ENCODE peak calls at places on chromosomes 5 and 9, in seven cellular contexts. One of them, this sample, is unnamed. For H3K4me1, the result is how much of the 10 kb centered on the place peaks cover.

GRCh38 chr9:16530669-16531461 is 339.6 kb downstream of the BNC2 start:
- DNase-seq in HepG2: no peak
- DNase-seq in K562: no peak
- DNase-seq in IMR-90: peak
- DNase-seq in HCT116: no peak
- DNase-seq in H1: no peak
- DNase-seq in GM12878: no peak
- DNase-seq in this sample: no peak

GRCh38 chr5:1219098-1219767 is 5.9 kb upstream of the SLC6A18 start:
- DNase-seq in HCT116: no peak
- DNase-seq in HepG2: no peak
- DNase-seq in K562: no peak
- DNase-seq in GM12878: no peak
- DNase-seq in H1: no peak
- DNase-seq in IMR-90: no peak
- DNase-seq in this sample: no peak

GRCh38 chr5:127549551-127549950 is 32.1 kb downstream of the PRRC1 start:
- DNase-seq in K562: no peak
- DNase-seq in GM12878: no peak
- DNase-seq in H1: no peak
- DNase-seq in HCT116: no peak
- DNase-seq in IMR-90: no peak
- DNase-seq in HepG2: no peak
- DNase-seq in this sample: no peak

GRCh38 chr5:16483361-16483760 is 17.8 kb upstream of the ZNF622 start:
- DNase-seq in H1: no peak
- DNase-seq in GM12878: no peak
- DNase-seq in IMR-90: no peak
- DNase-seq in HCT116: no peak
- DNase-seq in K562: no peak
- DNase-seq in HepG2: no peak
- DNase-seq in this sample: no peak

GRCh38 chr5:116622375-116623075 is 47.9 kb upstream of the SEMA6A start:
- DNase-seq in GM12878: no peak
- DNase-seq in HepG2: no peak
- DNase-seq in K562: no peak
- DNase-seq in IMR-90: no peak
- DNase-seq in H1: no peak
- DNase-seq in HCT116: no peak
- DNase-seq in this sample: no peak

GRCh38 chr5:139910901-139911300 is 115.3 kb downstream of the PSD2 start:
- DNase-seq in HCT116: no peak
- DNase-seq in HepG2: no peak
- DNase-seq in H1: peak
- DNase-seq in K562: no peak
- DNase-seq in GM12878: no peak
- DNase-seq in IMR-90: no peak
- DNase-seq in this sample: no peak

GRCh38 chr5:6961123-6961522 is 247.9 kb downstream of the TENT4A start:
- DNase-seq in GM12878: no peak
- DNase-seq in IMR-90: no peak
- DNase-seq in H1: no peak
- DNase-seq in K562: no peak
- DNase-seq in HCT116: no peak
- DNase-seq in HepG2: no peak
- DNase-seq in this sample: no peak

GRCh38 chr5:169850407-169850806 is 129.9 kb downstream of the INSYN2B start:
- DNase-seq in K562: no peak
- DNase-seq in HCT116: no peak
- DNase-seq in GM12878: no peak
- DNase-seq in H1: no peak
- DNase-seq in HepG2: no peak
- DNase-seq in IMR-90: no peak
- DNase-seq in this sample: no peak

GRCh38 chr5:158942217-158942616 is 157.5 kb downstream of the EBF1 start:
- DNase-seq in HepG2: no peak
- DNase-seq in IMR-90: peak
- DNase-seq in H1: no peak
- DNase-seq in HCT116: no peak
- DNase-seq in K562: no peak
- DNase-seq in GM12878: no peak
- DNase-seq in this sample: no peak

GRCh38 chr9:91825422-91825821 is 124.6 kb downstream of the ROR2 start:
- DNase-seq in K562: no peak
- DNase-seq in GM12878: no peak
- DNase-seq in H1: no peak
- DNase-seq in HepG2: no peak
- DNase-seq in IMR-90: peak
- DNase-seq in HCT116: no peak
- DNase-seq in this sample: no peak

GRCh38 chr5:28344803-28345433 is 1306.5 kb upstream of the CDH9 start:
- DNase-seq in K562: peak
- DNase-seq in H1: no peak
- DNase-seq in HepG2: peak
- DNase-seq in GM12878: peak
- DNase-seq in IMR-90: no peak
- DNase-seq in HCT116: no peak
- DNase-seq in this sample: peak

GRCh38 chr5:127944125-127944524 is 139.4 kb upstream of the SLC12A2 start:
- DNase-seq in IMR-90: no peak
- DNase-seq in HepG2: no peak
- DNase-seq in GM12878: no peak
- DNase-seq in H1: no peak
- DNase-seq in HCT116: no peak
- DNase-seq in K562: no peak
- DNase-seq in this sample: no peak

GRCh38 chr5:159156839-159157238 is 52.5 kb downstream of the RNF145 start:
- DNase-seq in K562: peak
- DNase-seq in HepG2: peak
- DNase-seq in HCT116: peak
- DNase-seq in IMR-90: peak
- DNase-seq in H1: no peak
- DNase-seq in GM12878: peak
- DNase-seq in this sample: peak

GRCh38 chr9:123642291-123643278 is 286.6 kb downstream of the CRB2 start:
- DNase-seq in HepG2: peak
- DNase-seq in IMR-90: peak
- DNase-seq in K562: peak
- DNase-seq in H1: no peak
- DNase-seq in GM12878: no peak
- DNase-seq in HCT116: no peak
- DNase-seq in this sample: no peak

GRCh38 chr5:124986667-124987066 is 240.2 kb upstream of the ZNF608 start:
- DNase-seq in HepG2: no peak
- DNase-seq in H1: no peak
- DNase-seq in IMR-90: no peak
- DNase-seq in K562: no peak
- DNase-seq in GM12878: no peak
- DNase-seq in HCT116: no peak
- DNase-seq in this sample: no peak

GRCh38 chr5:131264453-131265200 is 774 bp downstream of the CDC42SE2 start:
- DNase-seq in HCT116: no peak
- DNase-seq in IMR-90: peak
- DNase-seq in K562: peak
- DNase-seq in GM12878: no peak
- DNase-seq in HepG2: no peak
- DNase-seq in H1: peak
- DNase-seq in this sample: peak

GRCh38 chr5:7794301-7794700 is 56.6 kb downstream of the CFAP90 start:
- DNase-seq in K562: no peak
- DNase-seq in H1: no peak
- DNase-seq in IMR-90: no peak
- DNase-seq in HepG2: no peak
- DNase-seq in HCT116: no peak
- DNase-seq in GM12878: peak
- DNase-seq in this sample: no peak

GRCh38 chr5:76690027-76690679 is 25.8 kb upstream of the F2R start:
- DNase-seq in GM12878: no peak
- DNase-seq in HepG2: no peak
- DNase-seq in H1: no peak
- DNase-seq in HCT116: no peak
- DNase-seq in IMR-90: no peak
- DNase-seq in K562: no peak
- DNase-seq in this sample: peak

GRCh38 chr5:76691470-76692273 is 24.3 kb upstream of the F2R start:
- DNase-seq in IMR-90: peak
- DNase-seq in GM12878: peak
- DNase-seq in HepG2: no peak
- DNase-seq in HCT116: no peak
- DNase-seq in K562: no peak
- DNase-seq in H1: no peak
- DNase-seq in this sample: peak

GRCh38 chr5:76689321-76690026 is 26.5 kb upstream of the F2R start:
- DNase-seq in IMR-90: peak
- DNase-seq in H1: no peak
- DNase-seq in HepG2: no peak
- DNase-seq in K562: no peak
- DNase-seq in GM12878: no peak
- DNase-seq in HCT116: peak
- DNase-seq in this sample: peak

GRCh38 chr5:76690704-76691469 is 25.0 kb upstream of the F2R start:
- DNase-seq in K562: no peak
- DNase-seq in GM12878: no peak
- DNase-seq in HepG2: peak
- DNase-seq in H1: no peak
- DNase-seq in HCT116: no peak
- DNase-seq in IMR-90: peak
- DNase-seq in this sample: peak

GRCh38 chr5:76688836-76689235 is 27.1 kb upstream of the F2R start:
- DNase-seq in H1: no peak
- DNase-seq in HepG2: no peak
- DNase-seq in GM12878: no peak
- DNase-seq in IMR-90: peak
- DNase-seq in K562: no peak
- DNase-seq in HCT116: no peak
- DNase-seq in this sample: peak
- H3K9ac ChIP-seq in H1: no peak
- H3K9ac ChIP-seq in HepG2: no peak
- H3K9ac ChIP-seq in GM12878: no peak
- H3K9ac ChIP-seq in IMR-90: peak
- H3K9ac ChIP-seq in K562: no peak
- H3K9ac ChIP-seq in HCT116: no peak
- H3K9ac ChIP-seq in this sample: peak

GRCh38 chr9:86944974-86945867 is 2.1 kb downstream of the GAS1 start:
- DNase-seq in HCT116: no peak
- DNase-seq in K562: no peak
- DNase-seq in IMR-90: peak
- DNase-seq in H1: peak
- DNase-seq in HepG2: no peak
- DNase-seq in GM12878: no peak
- DNase-seq in this sample: no peak

GRCh38 chr9:86945868-86946711 is 1.2 kb downstream of the GAS1 start:
- DNase-seq in HepG2: no peak
- DNase-seq in IMR-90: peak
- DNase-seq in GM12878: no peak
- DNase-seq in HCT116: no peak
- DNase-seq in H1: peak
- DNase-seq in K562: no peak
- DNase-seq in this sample: peak

GRCh38 chr9:86946712-86947145 is 577 bp downstream of the GAS1 start:
- DNase-seq in IMR-90: no peak
- DNase-seq in GM12878: no peak
- DNase-seq in HCT116: no peak
- DNase-seq in HepG2: no peak
- DNase-seq in K562: no peak
- DNase-seq in H1: peak
- DNase-seq in this sample: peak

GRCh38 chr9:86947146-86948081 is at the start of gene GAS1:
- DNase-seq in K562: peak
- DNase-seq in H1: peak
- DNase-seq in IMR-90: peak
- DNase-seq in HepG2: no peak
- DNase-seq in HCT116: peak
- DNase-seq in GM12878: no peak
- DNase-seq in this sample: peak

GRCh38 chr9:86948153-86948929 is 1.0 kb upstream of the GAS1 start:
- DNase-seq in HCT116: peak
- DNase-seq in GM12878: no peak
- DNase-seq in HepG2: peak
- DNase-seq in IMR-90: peak
- DNase-seq in K562: peak
- DNase-seq in H1: peak
- DNase-seq in this sample: peak
- TF ChIP-seq POLR2A in HCT116: no peak
- TF ChIP-seq POLR2A in GM12878: no peak
- TF ChIP-seq POLR2A in HepG2: no peak
- TF ChIP-seq POLR2A in IMR-90: no peak
- TF ChIP-seq POLR2A in K562: no peak
- TF ChIP-seq POLR2A in H1: no peak
- TF ChIP-seq POLR2A in this sample: no peak

DNA sequence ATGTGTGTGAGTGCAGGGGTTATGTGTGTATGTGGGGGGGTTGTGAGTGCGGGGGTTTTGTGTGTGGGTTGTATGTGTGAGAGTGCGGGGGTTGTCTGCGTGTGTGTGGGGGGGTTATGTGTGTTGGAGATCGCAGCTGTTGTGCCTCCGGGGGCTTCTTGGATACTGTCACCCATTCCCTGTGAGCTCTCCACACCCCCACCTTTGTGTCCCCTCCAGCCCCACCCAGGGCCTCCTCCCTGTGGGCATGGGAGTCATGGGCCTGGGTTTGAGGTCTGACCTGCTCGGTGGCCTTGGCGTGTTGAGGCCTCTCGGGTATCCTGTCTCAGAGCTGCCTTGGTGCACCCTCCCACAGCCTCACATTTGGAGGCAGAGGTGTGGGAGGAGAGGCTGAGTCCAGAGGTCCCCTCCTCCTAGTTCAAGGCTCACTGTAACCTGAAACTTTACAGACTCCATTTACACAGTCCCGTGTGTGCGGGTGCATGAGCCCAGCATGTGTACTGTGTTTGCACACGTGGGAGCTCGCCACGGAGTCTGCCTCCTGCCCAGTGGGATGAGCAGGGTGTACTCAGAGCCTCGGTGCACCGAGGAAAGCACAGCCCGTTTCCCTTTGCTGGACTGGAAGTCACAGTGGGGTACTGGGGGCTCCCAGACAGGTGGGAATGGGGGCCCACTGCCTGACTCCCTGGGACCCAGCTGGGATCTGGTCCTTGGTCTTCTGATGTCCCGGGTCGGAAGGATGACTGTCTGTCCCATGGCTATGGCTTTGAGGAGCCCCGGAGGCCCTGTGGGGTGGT is 43.4 kb downstream of the RXRA start:
- DNase-seq in H1: no peak
- DNase-seq in IMR-90: no peak
- DNase-seq in HepG2: peak
- DNase-seq in K562: peak
- DNase-seq in HCT116: no peak
- DNase-seq in GM12878: no peak
- DNase-seq in this sample: no peak
- H3K4me1 ChIP-seq in H1: under half
- H3K4me1 ChIP-seq in IMR-90: under half
- H3K4me1 ChIP-seq in HepG2: half or more
- H3K4me1 ChIP-seq in K562: half or more
- H3K4me1 ChIP-seq in HCT116: under half
- H3K4me1 ChIP-seq in GM12878: under half
- H3K4me1 ChIP-seq in this sample: under half

DNA sequence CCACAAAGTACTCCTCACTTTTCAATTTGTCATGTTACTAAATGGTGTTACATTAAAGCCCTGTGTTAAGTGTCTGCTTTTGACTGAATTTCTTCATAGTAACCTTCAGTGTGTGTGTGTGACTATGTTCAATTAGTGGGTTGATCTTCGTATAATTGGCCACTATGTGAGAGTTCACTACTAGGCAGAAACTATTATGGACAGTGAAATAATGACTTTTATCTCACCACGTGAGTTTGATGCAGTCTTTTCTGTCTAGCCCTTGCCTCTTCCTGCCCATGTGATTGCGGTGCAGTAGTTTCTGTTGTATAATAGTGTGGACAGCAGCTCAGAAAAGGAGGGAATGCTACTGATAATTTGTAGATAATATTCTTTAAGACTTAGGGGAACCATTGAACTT is 1.8 kb upstream of the MAML1 start:
- DNase-seq in GM12878: no peak
- DNase-seq in HepG2: no peak
- DNase-seq in IMR-90: no peak
- DNase-seq in K562: no peak
- DNase-seq in HCT116: no peak
- DNase-seq in H1: no peak
- DNase-seq in this sample: no peak
- H3K9ac ChIP-seq in GM12878: no peak
- H3K9ac ChIP-seq in HepG2: no peak
- H3K9ac ChIP-seq in IMR-90: no peak
- H3K9ac ChIP-seq in K562: no peak
- H3K9ac ChIP-seq in HCT116: peak
- H3K9ac ChIP-seq in H1: no peak
- H3K9ac ChIP-seq in this sample: no peak